ENCODE peak calls at places on chromosomes 3 and 15, in five cellular contexts. One of them, this sample, is unnamed.

GRCh38 chr3:79870006-79870620 is 102.3 kb upstream of the ROBO1 start:
- DNase-seq in neuronal stem cell: no peak
- DNase-seq in H9: no peak
- DNase-seq in mesendoderm: no peak
- DNase-seq in mesenchymal stem cell: no peak
- DNase-seq in this sample: no peak

GRCh38 chr3:42033741-42034140 is 57.4 kb upstream of the TRAK1 start:
- DNase-seq in neuronal stem cell: no peak
- DNase-seq in H9: no peak
- DNase-seq in mesendoderm: no peak
- DNase-seq in mesenchymal stem cell: no peak
- DNase-seq in this sample: peak

GRCh38 chr3:127688022-127688415 is 15.3 kb downstream of the ABTB1 start:
- DNase-seq in neuronal stem cell: no peak
- DNase-seq in H9: peak
- DNase-seq in mesendoderm: no peak
- DNase-seq in mesenchymal stem cell: no peak
- DNase-seq in this sample: no peak

GRCh38 chr3:119311191-119311925 is 17.2 kb downstream of the ARHGAP31 start:
- DNase-seq in neuronal stem cell: no peak
- DNase-seq in H9: no peak
- DNase-seq in mesendoderm: peak
- DNase-seq in mesenchymal stem cell: peak
- DNase-seq in this sample: peak

GRCh38 chr3:182490601-182491485 is 302.5 kb upstream of the ATP11B start:
- DNase-seq in neuronal stem cell: peak
- DNase-seq in H9: no peak
- DNase-seq in mesendoderm: peak
- DNase-seq in mesenchymal stem cell: peak
- DNase-seq in this sample: peak

GRCh38 chr3:136626448-136626847 is 125.7 kb downstream of the STAG1 start:
- DNase-seq in neuronal stem cell: no peak
- DNase-seq in H9: no peak
- DNase-seq in mesendoderm: no peak
- DNase-seq in mesenchymal stem cell: no peak
- DNase-seq in this sample: peak

GRCh38 chr3:141901914-141902313 is 25.5 kb downstream of the ATP1B3 start:
- DNase-seq in neuronal stem cell: no peak
- DNase-seq in H9: no peak
- DNase-seq in mesendoderm: no peak
- DNase-seq in mesenchymal stem cell: no peak
- DNase-seq in this sample: no peak

GRCh38 chr3:107068980-107069379 is 308.3 kb upstream of the CCDC54 start:
- DNase-seq in neuronal stem cell: no peak
- DNase-seq in H9: no peak
- DNase-seq in mesendoderm: peak
- DNase-seq in mesenchymal stem cell: peak
- DNase-seq in this sample: no peak

GRCh38 chr15:59543721-59544547 is 67.6 kb upstream of the GCNT3 start:
- DNase-seq in neuronal stem cell: no peak
- DNase-seq in H9: no peak
- DNase-seq in mesendoderm: no peak
- DNase-seq in mesenchymal stem cell: no peak
- DNase-seq in this sample: no peak

GRCh38 chr3:108041253-108041652 is 49.6 kb downstream of the CD47 start:
- DNase-seq in neuronal stem cell: no peak
- DNase-seq in H9: no peak
- DNase-seq in mesendoderm: no peak
- DNase-seq in mesenchymal stem cell: peak
- DNase-seq in this sample: no peak

GRCh38 chr3:168426196-168426595 is 330.5 kb upstream of the GOLIM4 start:
- DNase-seq in neuronal stem cell: no peak
- DNase-seq in H9: no peak
- DNase-seq in mesendoderm: no peak
- DNase-seq in mesenchymal stem cell: no peak
- DNase-seq in this sample: no peak

GRCh38 chr3:12796171-12797123 is at the start of gene CAND2:
- DNase-seq in neuronal stem cell: peak
- DNase-seq in H9: peak
- DNase-seq in mesendoderm: peak
- DNase-seq in mesenchymal stem cell: peak
- DNase-seq in this sample: peak

GRCh38 chr3:12663311-12663935 is 494 bp downstream of the RAF1 start:
- DNase-seq in neuronal stem cell: no peak
- DNase-seq in H9: no peak
- DNase-seq in mesendoderm: no peak
- DNase-seq in mesenchymal stem cell: no peak
- DNase-seq in this sample: peak

GRCh38 chr3:99919694-99920093 is 102.0 kb downstream of the CMSS1 start:
- DNase-seq in neuronal stem cell: no peak
- DNase-seq in H9: no peak
- DNase-seq in mesendoderm: no peak
- DNase-seq in mesenchymal stem cell: no peak
- DNase-seq in this sample: no peak

GRCh38 chr3:99921986-99922385 is 104.3 kb downstream of the CMSS1 start:
- DNase-seq in neuronal stem cell: no peak
- DNase-seq in H9: no peak
- DNase-seq in mesendoderm: no peak
- DNase-seq in mesenchymal stem cell: no peak
- DNase-seq in this sample: no peak

GRCh38 chr3:99921377-99921695 is 103.7 kb downstream of the CMSS1 start:
- DNase-seq in neuronal stem cell: no peak
- DNase-seq in H9: no peak
- DNase-seq in mesendoderm: no peak
- DNase-seq in mesenchymal stem cell: no peak
- DNase-seq in this sample: no peak

GRCh38 chr3:99918720-99919119 is 101.1 kb downstream of the CMSS1 start:
- DNase-seq in neuronal stem cell: no peak
- DNase-seq in H9: no peak
- DNase-seq in mesendoderm: no peak
- DNase-seq in mesenchymal stem cell: no peak
- DNase-seq in this sample: no peak

GRCh38 chr3:99920530-99921376 is 103.1 kb downstream of the CMSS1 start:
- DNase-seq in neuronal stem cell: no peak
- DNase-seq in H9: peak
- DNase-seq in mesendoderm: peak
- DNase-seq in mesenchymal stem cell: peak
- DNase-seq in this sample: no peak
- H3K23ac ChIP-seq in neuronal stem cell: no peak
- H3K23ac ChIP-seq in H9: no peak
- H3K23ac ChIP-seq in mesendoderm: no peak
- H3K23ac ChIP-seq in mesenchymal stem cell: no peak
- H3K23ac ChIP-seq in this sample: no peak

DNA sequence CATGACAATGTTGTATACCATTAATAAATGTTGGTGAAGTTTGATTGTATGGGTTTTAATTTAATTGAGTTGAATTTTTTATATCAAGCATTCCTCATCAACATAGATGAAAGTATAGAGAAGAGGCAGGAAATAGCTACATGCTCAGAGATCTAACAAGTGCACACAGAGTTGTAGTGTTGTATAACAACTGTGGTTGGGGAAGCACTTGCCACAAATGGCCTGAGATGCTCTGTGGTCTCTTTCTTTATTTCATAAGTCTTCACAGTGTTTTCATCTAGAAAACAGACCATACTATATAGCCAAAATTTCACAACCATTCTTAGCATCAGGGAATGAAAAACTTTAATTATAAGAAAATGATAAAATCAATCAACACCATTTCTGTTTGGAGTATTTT is 682.6 kb upstream of the NECTIN3 start:
- DNase-seq in neuronal stem cell: no peak
- DNase-seq in H9: no peak
- DNase-seq in mesendoderm: no peak
- DNase-seq in mesenchymal stem cell: no peak
- DNase-seq in this sample: no peak
- H3K23ac ChIP-seq in neuronal stem cell: no peak
- H3K23ac ChIP-seq in H9: no peak
- H3K23ac ChIP-seq in mesendoderm: no peak
- H3K23ac ChIP-seq in mesenchymal stem cell: no peak
- H3K23ac ChIP-seq in this sample: no peak

GRCh38 chr3:64443553-64444331 is 218.5 kb upstream of the PRICKLE2 start:
- DNase-seq in neuronal stem cell: no peak
- DNase-seq in H9: no peak
- DNase-seq in mesendoderm: no peak
- DNase-seq in mesenchymal stem cell: peak
- DNase-seq in this sample: no peak
- H3K23ac ChIP-seq in neuronal stem cell: no peak
- H3K23ac ChIP-seq in H9: no peak
- H3K23ac ChIP-seq in mesendoderm: no peak
- H3K23ac ChIP-seq in mesenchymal stem cell: no peak
- H3K23ac ChIP-seq in this sample: no peak

DNA sequence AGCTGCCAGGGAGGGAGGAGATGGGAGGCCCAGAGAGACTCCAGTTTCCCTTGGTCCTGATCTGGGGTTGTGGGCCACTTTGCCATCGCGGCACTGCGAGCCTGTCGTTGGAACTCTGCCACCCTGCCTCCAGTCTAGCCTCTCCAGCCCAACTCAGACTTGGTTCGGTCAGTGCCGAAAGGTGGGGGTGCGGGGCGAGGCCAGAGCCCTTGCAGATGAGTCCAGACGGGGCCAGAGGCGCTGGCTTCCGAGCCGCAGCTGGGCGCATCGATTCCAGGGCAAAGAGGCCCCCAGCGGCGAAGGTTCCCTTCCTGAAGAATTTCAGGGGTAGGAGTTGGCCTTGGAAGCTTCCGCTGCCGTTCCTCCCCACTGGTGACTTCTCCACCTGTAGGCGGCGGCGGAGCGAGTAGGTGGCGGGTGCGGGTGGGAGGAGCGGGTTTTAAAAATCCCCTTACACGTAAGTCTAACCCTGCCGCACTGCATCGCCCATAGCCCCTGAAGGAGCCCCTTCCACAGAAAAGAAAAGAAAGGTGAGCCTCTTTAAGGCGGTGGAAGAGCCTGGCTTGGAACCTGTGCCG is 5.1 kb downstream of the WNT5A start:
- DNase-seq in neuronal stem cell: peak
- DNase-seq in H9: peak
- DNase-seq in mesendoderm: peak
- DNase-seq in mesenchymal stem cell: peak
- DNase-seq in this sample: no peak
- H3K23ac ChIP-seq in neuronal stem cell: no peak
- H3K23ac ChIP-seq in H9: no peak
- H3K23ac ChIP-seq in mesendoderm: peak
- H3K23ac ChIP-seq in mesenchymal stem cell: peak
- H3K23ac ChIP-seq in this sample: no peak

DNA sequence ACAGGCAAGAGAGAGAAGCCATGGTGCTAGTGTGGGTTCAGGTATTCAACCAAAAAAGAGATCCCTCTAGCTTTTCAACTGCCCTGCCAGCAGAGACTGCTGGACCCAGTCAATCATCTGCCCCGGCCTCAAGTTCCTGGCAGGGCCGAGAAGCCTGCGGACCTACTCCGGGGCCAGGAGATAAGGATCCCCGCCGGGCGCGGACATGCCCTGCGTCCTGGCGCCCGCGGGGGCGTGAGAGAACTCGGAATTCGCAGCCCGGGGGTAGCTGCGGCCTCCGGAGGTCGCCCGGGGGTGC is 821 bp upstream of the MAGI1 start:
- DNase-seq in neuronal stem cell: no peak
- DNase-seq in H9: peak
- DNase-seq in mesendoderm: peak
- DNase-seq in mesenchymal stem cell: peak
- DNase-seq in this sample: peak
- H3K23ac ChIP-seq in neuronal stem cell: no peak
- H3K23ac ChIP-seq in H9: no peak
- H3K23ac ChIP-seq in mesendoderm: no peak
- H3K23ac ChIP-seq in mesenchymal stem cell: no peak
- H3K23ac ChIP-seq in this sample: no peak

GRCh38 chr15:67068724-67069400 is 3.5 kb downstream of the SMAD3 start:
- DNase-seq in neuronal stem cell: no peak
- DNase-seq in H9: no peak
- DNase-seq in mesendoderm: no peak
- DNase-seq in mesenchymal stem cell: peak
- DNase-seq in this sample: no peak
- H3K23ac ChIP-seq in neuronal stem cell: no peak
- H3K23ac ChIP-seq in H9: no peak
- H3K23ac ChIP-seq in mesendoderm: no peak
- H3K23ac ChIP-seq in mesenchymal stem cell: no peak
- H3K23ac ChIP-seq in this sample: no peak

GRCh38 chr3:175129571-175129970 is 270.4 kb downstream of the NAALADL2 start:
- DNase-seq in neuronal stem cell: no peak
- DNase-seq in H9: no peak
- DNase-seq in mesendoderm: no peak
- DNase-seq in mesenchymal stem cell: no peak
- DNase-seq in this sample: no peak
- H3K23ac ChIP-seq in neuronal stem cell: no peak
- H3K23ac ChIP-seq in H9: no peak
- H3K23ac ChIP-seq in mesendoderm: no peak
- H3K23ac ChIP-seq in mesenchymal stem cell: no peak
- H3K23ac ChIP-seq in this sample: no peak

DNA sequence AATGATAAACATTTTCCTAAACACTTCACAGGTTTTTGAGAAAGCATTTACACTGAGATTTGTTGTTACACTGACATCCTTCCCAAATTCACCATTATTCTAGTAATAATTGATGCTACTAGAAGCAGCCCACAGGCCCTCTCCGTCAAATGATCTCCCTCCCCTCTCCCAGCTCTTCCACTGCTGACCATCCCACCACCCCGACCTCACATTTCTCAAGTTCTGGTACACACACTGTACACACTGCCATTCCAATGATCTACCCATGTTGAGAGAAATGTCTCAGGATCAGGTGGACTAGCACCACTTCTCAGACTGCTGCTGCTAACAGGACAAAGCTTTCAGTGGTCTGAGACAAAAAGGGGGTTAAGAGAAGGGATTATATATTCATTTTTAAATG is 3.5 kb downstream of the TBC1D5 start:
- DNase-seq in neuronal stem cell: no peak
- DNase-seq in H9: no peak
- DNase-seq in mesendoderm: no peak
- DNase-seq in mesenchymal stem cell: no peak
- DNase-seq in this sample: no peak
- H3K23ac ChIP-seq in neuronal stem cell: no peak
- H3K23ac ChIP-seq in H9: no peak
- H3K23ac ChIP-seq in mesendoderm: no peak
- H3K23ac ChIP-seq in mesenchymal stem cell: no peak
- H3K23ac ChIP-seq in this sample: no peak

This sample was measured in trophoblast cell.